ENCODE peak calls at places on chromosomes 6 and 20, in four cellular contexts. D, W, X and T are unnamed samples.

GRCh38 chr6:7671076-7671475 is 54.8 kb upstream of the BMP6 start:
- DNase-seq in X (peak; percentile 81), W (no peak), D (peak; percentile 63), T (peak; percentile 53)

GRCh38 chr20:58224974-58225373 is 3.5 kb downstream of the ANKRD60 start:
- DNase-seq in W (no peak), X (no peak), D (peak; percentile 35), T (no peak)

GRCh38 chr6:147528511-147529145 is 20.1 kb downstream of the SAMD5 start:
- DNase-seq in W (no peak), X (peak; percentile 42), D (no peak), T (no peak)

GRCh38 chr6:10976571-10976970 is 67.5 kb downstream of the ELOVL2 start:
- DNase-seq in D (no peak), X (no peak), W (no peak), T (no peak)

GRCh38 chr6:169520104-169520503 is 181.7 kb downstream of the WDR27 start:
- DNase-seq in X (peak; percentile 80), W (no peak), D (peak; percentile 70), T (no peak)

GRCh38 chr6:2450546-2450945 is 205.1 kb upstream of the GMDS start:
- DNase-seq in D (no peak), W (no peak), X (no peak), T (no peak)

GRCh38 chr6:130994319-130995097 is 68.5 kb downstream of the EPB41L2 start:
- DNase-seq in X (no peak), D (no peak), W (no peak), T (no peak)

GRCh38 chr6:95543798-95544197 is 33.5 kb upstream of the MANEA start:
- DNase-seq in W (no peak), D (no peak), X (no peak), T (no peak)

GRCh38 chr20:32052792-32053362 is 835 bp downstream of the HCK start:
- DNase-seq in X (no peak), W (peak; percentile 88), D (no peak), T (no peak)

DNA sequence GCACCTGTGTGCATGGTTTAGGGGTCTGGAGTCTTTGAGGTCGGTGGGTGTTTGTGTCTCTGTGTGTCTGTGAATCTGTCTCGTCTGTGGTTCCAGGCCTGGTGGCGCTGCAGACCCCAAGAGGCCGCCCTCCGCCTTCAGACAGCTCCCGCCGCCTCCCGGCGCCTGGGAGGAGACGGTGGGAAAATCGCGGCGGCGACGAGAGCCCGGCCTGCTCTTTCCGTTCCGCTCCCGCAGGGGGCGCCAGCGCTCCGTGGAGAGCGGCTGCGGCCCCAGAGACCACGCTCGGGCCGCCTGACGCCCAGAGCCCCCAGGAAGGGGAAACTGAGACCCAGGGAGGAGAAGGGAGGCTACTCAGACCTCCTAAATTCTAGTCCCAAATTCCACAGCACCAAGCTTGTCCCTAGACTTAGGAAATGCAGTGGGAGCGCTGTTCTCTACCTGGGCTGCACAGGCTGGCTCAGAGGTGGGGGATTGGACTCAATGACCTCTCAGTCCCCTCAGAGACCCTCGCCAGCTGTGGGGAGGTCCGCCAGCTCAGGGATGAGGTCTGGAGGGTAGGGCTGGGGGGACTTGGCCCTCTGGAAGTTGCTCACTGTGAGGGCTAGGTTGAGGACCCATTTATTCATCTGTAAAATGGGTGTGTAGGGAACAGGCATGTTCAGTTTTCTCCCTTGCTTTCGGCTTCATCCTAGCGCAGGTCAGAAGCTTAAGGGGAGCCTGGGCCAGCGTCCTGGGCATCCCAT is 36.9 kb upstream of the BLCAP start:
- DNase-seq in X (peak; percentile 77), W (peak; percentile 72), D (no peak), T (peak; percentile 93)
- H3K4me1 ChIP-seq in X (peaks cover 2% of the 10 kb centered on the region), W (no peaks in the 10 kb centered on the region), D (no peaks in the 10 kb centered on the region), T (no peaks in the 10 kb centered on the region)

DNA sequence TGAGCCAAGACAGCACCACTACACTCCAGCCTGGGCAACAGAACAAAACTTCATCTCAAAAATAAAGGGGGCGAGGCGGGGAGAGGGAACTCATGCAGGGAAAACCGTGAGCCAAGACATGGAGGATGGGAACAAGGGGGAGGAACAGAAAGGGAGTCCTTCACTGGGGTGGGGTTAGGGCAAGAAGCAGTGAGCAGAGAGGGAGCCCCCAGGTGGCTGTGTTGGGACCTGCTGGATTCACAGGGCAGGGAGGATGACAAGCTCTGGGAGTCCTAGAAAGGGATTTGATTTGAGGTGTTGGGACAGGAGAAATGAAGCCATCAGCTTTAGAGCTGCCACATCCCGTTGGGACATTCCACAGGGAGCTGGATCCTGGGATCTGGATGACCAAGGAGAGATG is 90.6 kb upstream of the TOP1 start:
- DNase-seq in D (no peak), X (no peak), W (no peak), T (no peak)
- H3K4me1 ChIP-seq in D (peaks cover under 1% of the 10 kb centered on the region), X (no peaks in the 10 kb centered on the region), W (no peaks in the 10 kb centered on the region), T (no peaks in the 10 kb centered on the region)

DNA sequence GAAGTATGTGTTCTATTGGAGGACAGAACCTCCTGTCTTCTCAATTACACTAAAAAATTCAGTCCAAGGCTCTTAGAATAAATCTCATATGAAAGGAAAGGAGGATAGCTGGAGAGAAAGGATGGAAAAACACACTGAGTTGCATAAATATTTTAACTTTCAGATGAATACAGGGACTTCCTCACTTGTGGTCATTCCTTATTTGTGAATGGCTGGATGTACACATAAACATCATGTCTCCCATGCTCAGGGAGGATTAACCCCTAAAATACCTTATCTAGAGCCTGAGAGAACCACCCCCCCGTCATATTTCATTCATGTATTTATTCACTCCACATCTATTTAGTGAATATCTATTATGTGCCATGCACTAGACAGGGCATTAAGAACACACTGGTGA is 217.6 kb upstream of the CITED2 start:
- DNase-seq in X (no peak), W (no peak), D (no peak), T (no peak)
- H3K4me1 ChIP-seq in X (peaks cover 24% of the 10 kb centered on the region), W (peaks cover 27% of the 10 kb centered on the region), D (peaks cover 14% of the 10 kb centered on the region), T (peaks cover 29% of the 10 kb centered on the region)

GRCh38 chr20:1942061-1942460 is 46.9 kb downstream of the SIRPA start:
- DNase-seq in W (no peak), X (no peak), D (no peak), T (no peak)

GRCh38 chr20:1944345-1945099 is 49.3 kb downstream of the SIRPA start:
- DNase-seq in W (no peak), D (no peak), X (no peak), T (no peak)

GRCh38 chr20:1943267-1944002 is 48.2 kb downstream of the SIRPA start:
- DNase-seq in W (no peak), X (no peak), D (no peak), T (no peak)

GRCh38 chr20:1941226-1941625 is 46.0 kb downstream of the SIRPA start:
- DNase-seq in X (no peak), D (peak; percentile 30), W (no peak), T (peak; percentile 91)

GRCh38 chr20:1942486-1943266 is 47.5 kb downstream of the SIRPA start:
- DNase-seq in D (no peak), X (no peak), W (no peak), T (no peak)
- H3K4me1 ChIP-seq in D (peaks cover 6% of the 10 kb centered on the region), X (peaks cover 72% of the 10 kb centered on the region), W (peaks cover 55% of the 10 kb centered on the region), T (peaks cover 25% of the 10 kb centered on the region)

DNA sequence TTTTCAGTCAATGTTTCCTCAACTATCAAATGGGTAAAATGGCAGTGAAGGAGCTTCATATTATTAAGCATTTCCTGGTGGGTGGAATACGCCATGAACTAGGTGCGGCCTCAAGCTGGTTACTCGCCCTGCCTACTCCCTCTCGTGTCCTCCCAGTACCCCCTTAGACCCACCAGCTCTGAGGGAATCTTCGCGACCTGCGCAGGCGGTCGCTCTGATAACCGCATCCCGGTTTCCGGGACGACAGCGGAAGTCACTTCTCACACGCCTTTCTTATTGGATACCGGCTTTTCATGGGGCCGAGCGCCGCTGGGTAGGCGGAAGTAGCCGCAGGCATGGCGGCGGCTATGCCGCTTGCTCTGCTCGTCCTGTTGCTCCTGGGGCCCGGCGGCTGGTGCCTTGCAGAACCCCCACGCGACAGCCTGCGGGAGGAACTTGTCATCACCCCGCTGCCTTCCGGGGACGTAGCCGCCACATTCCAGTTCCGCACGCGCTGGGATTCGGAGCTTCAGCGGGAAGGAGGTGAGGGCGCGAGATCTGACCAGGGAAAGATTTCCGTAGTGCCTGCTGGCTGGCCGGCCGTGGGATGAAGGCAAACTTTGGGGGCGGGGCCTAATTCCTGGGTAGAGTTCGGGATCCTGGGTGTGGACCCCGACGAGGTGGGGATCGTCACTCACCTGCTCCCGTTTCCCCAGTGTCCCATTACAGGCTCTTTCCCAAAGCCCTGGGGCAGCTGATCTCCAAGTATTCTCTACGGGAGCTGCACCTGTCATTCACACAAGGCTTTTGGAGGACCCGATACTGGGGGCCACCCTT is at the start of gene PIGT:
- DNase-seq in X (peak; percentile 93), D (peak; percentile 72), W (peak; percentile 92), T (peak; percentile 93)
- H3K4me1 ChIP-seq in X (peaks cover 24% of the 10 kb centered on the region), D (peaks cover 9% of the 10 kb centered on the region), W (peaks cover 10% of the 10 kb centered on the region), T (peaks cover 25% of the 10 kb centered on the region)

DNA sequence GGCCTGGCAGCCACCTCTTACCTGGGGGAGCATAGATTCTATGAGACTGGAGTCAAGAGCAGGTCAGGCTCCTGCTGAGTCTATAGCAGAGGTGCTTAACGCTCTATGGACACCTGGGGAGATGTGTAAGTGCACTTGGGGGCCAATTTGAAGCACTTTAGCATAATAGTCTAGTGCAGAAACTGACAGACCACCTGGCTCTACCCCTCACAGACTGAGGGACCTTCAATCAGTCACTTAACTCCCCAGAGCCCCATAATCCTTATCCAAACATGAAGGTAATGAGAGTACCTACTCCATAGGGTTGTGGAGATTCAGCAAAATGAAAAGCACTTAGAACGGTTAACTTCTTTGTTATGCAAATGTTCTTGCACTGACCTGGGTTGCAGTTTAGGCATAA is 87.3 kb upstream of the SLC22A16 start:
- DNase-seq in X (no peak), W (no peak), D (no peak), T (no peak)
- H3K4me1 ChIP-seq in X (no peaks in the 10 kb centered on the region), W (no peaks in the 10 kb centered on the region), D (peaks cover 6% of the 10 kb centered on the region), T (no peaks in the 10 kb centered on the region)

DNA sequence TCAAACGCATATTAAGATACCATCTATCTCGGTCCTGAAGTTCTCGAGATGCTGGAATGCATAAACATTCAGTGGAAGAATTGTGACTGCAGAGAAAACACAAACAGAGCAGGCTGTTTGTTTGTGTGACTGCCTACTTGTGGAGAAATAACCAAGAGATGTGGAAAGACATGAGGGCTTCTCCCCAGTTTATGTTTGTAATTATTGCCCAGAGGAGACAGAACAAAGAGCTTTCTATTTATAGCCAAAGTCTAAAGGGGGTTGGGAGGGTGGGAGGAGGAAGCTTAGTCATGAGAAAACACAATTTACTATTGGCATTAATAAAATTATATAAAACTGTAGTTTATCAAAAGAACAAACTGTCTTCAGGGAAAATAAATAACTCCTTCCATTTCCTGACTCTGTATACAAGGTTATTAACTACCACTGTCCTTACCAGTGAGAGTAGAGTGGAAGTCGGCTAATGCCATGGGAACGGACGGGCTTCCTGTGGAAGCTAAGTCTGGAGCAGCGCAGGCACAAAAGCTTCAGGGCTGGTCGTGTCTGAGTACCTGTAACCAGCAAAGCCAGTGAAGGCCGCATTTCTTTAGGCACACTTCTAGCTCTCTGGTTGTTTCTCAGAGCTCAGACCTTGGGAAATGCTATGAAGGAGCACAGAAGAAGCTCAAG is 200.2 kb upstream of the SUPT3H start:
- DNase-seq in D (peak; percentile 43), W (no peak), X (peak; percentile 66), T (no peak)
- H3K4me1 ChIP-seq in D (peaks cover 5% of the 10 kb centered on the region), W (no peaks in the 10 kb centered on the region), X (peaks cover 16% of the 10 kb centered on the region), T (peaks cover 9% of the 10 kb centered on the region)

GRCh38 chr6:79943133-79943532 is 4.2 kb downstream of the ELOVL4 start:
- DNase-seq in X (no peak), D (no peak), W (no peak), T (no peak)
- H3K4me1 ChIP-seq in X (peaks cover 11% of the 10 kb centered on the region), D (peaks cover 1% of the 10 kb centered on the region), W (peaks cover 8% of the 10 kb centered on the region), T (peaks cover 10% of the 10 kb centered on the region)

GRCh38 chr20:38730167-38730988 is 6.1 kb downstream of the SLC32A1 start:
- DNase-seq in X (no peak), W (no peak), D (no peak), T (no peak)
- H3K4me1 ChIP-seq in X (peaks cover 5% of the 10 kb centered on the region), W (peaks cover 12% of the 10 kb centered on the region), D (no peaks in the 10 kb centered on the region), T (peaks cover 8% of the 10 kb centered on the region)